ENCODE peak calls at places on chromosomes 6 and 20, in eight cellular contexts. One of them, this sample, is unnamed.
A peak's percentile ranks its signal among the peaks of the same experiment; 100 is the strongest.

GRCh38 chr6:127971945-127972391 is 71.1 kb upstream of the THEMIS start:
- DNase-seq in fibroblast of the aortic adventitia: peak; percentile 71
- DNase-seq in cardiac muscle cell: peak; percentile 39
- DNase-seq in pancreas: no peak
- DNase-seq in uterus: no peak
- DNase-seq in BJ: peak; percentile 67
- DNase-seq in AG04450: peak; percentile 11
- DNase-seq in neural crest cell: no peak
- DNase-seq in this sample: no peak

GRCh38 chr6:108653864-108654402 is 93.2 kb downstream of the FOXO3 start:
- DNase-seq in AG04450: no peak
- DNase-seq in uterus: peak; percentile 69
- DNase-seq in neural crest cell: no peak
- DNase-seq in pancreas: no peak
- DNase-seq in BJ: no peak
- DNase-seq in fibroblast of the aortic adventitia: peak; percentile 70
- DNase-seq in cardiac muscle cell: peak; percentile 84
- DNase-seq in this sample: no peak

GRCh38 chr6:121780325-121781313 is 345.2 kb downstream of the GJA1 start:
- DNase-seq in cardiac muscle cell: peak; percentile 96
- DNase-seq in fibroblast of the aortic adventitia: peak; percentile 96
- DNase-seq in AG04450: peak; percentile 74
- DNase-seq in uterus: peak; percentile 80
- DNase-seq in pancreas: peak; percentile 34
- DNase-seq in neural crest cell: no peak
- DNase-seq in BJ: peak; percentile 81
- DNase-seq in this sample: no peak

GRCh38 chr6:70669133-70669532 is 1.4 kb downstream of the SMAP1 start:
- DNase-seq in neural crest cell: no peak
- DNase-seq in fibroblast of the aortic adventitia: peak; percentile 14
- DNase-seq in cardiac muscle cell: no peak
- DNase-seq in BJ: no peak
- DNase-seq in uterus: no peak
- DNase-seq in AG04450: no peak
- DNase-seq in pancreas: no peak
- DNase-seq in this sample: no peak

GRCh38 chr6:35417979-35418661 is 34.0 kb upstream of the FANCE start:
- DNase-seq in AG04450: no peak
- DNase-seq in BJ: no peak
- DNase-seq in neural crest cell: no peak
- DNase-seq in uterus: no peak
- DNase-seq in fibroblast of the aortic adventitia: no peak
- DNase-seq in pancreas: no peak
- DNase-seq in cardiac muscle cell: no peak
- DNase-seq in this sample: no peak

GRCh38 chr6:156658596-156659316 is 118.4 kb upstream of the ARID1B start:
- DNase-seq in BJ: no peak
- DNase-seq in uterus: no peak
- DNase-seq in AG04450: no peak
- DNase-seq in fibroblast of the aortic adventitia: peak; percentile 25
- DNase-seq in neural crest cell: no peak
- DNase-seq in pancreas: no peak
- DNase-seq in cardiac muscle cell: peak; percentile 55
- DNase-seq in this sample: no peak

GRCh38 chr6:53666271-53666626 is 693 bp upstream of the KLHL31 start:
- DNase-seq in BJ: no peak
- DNase-seq in neural crest cell: no peak
- DNase-seq in pancreas: no peak
- DNase-seq in AG04450: no peak
- DNase-seq in fibroblast of the aortic adventitia: no peak
- DNase-seq in cardiac muscle cell: no peak
- DNase-seq in uterus: no peak
- DNase-seq in this sample: no peak

GRCh38 chr6:32107447-32107846 is 1.7 kb downstream of the TNXB start:
- DNase-seq in BJ: no peak
- DNase-seq in uterus: no peak
- DNase-seq in fibroblast of the aortic adventitia: peak; percentile 64
- DNase-seq in pancreas: no peak
- DNase-seq in cardiac muscle cell: peak; percentile 58
- DNase-seq in neural crest cell: no peak
- DNase-seq in AG04450: no peak
- DNase-seq in this sample: no peak

GRCh38 chr6:91181416-91181815 is 594.5 kb upstream of the MAP3K7 start:
- DNase-seq in neural crest cell: no peak
- DNase-seq in cardiac muscle cell: no peak
- DNase-seq in AG04450: no peak
- DNase-seq in fibroblast of the aortic adventitia: no peak
- DNase-seq in BJ: no peak
- DNase-seq in uterus: no peak
- DNase-seq in pancreas: no peak
- DNase-seq in this sample: no peak

GRCh38 chr20:39893013-39893685 is 795.9 kb downstream of the MAFB start:
- DNase-seq in fibroblast of the aortic adventitia: no peak
- DNase-seq in BJ: peak; percentile 60
- DNase-seq in uterus: no peak
- DNase-seq in neural crest cell: no peak
- DNase-seq in AG04450: peak; percentile 60
- DNase-seq in cardiac muscle cell: no peak
- DNase-seq in pancreas: no peak
- DNase-seq in this sample: no peak

GRCh38 chr20:49674383-49675352 is 39.0 kb downstream of the B4GALT5 start:
- DNase-seq in fibroblast of the aortic adventitia: peak; percentile 82
- DNase-seq in neural crest cell: no peak
- DNase-seq in pancreas: no peak
- DNase-seq in uterus: no peak
- DNase-seq in cardiac muscle cell: peak; percentile 57
- DNase-seq in AG04450: no peak
- DNase-seq in BJ: no peak
- DNase-seq in this sample: no peak

GRCh38 chr6:89281779-89282246 is 33.3 kb downstream of the GABRR2 start:
- DNase-seq in neural crest cell: peak; percentile 25
- DNase-seq in fibroblast of the aortic adventitia: peak; percentile 16
- DNase-seq in BJ: no peak
- DNase-seq in AG04450: no peak
- DNase-seq in pancreas: no peak
- DNase-seq in cardiac muscle cell: peak; percentile 47
- DNase-seq in uterus: no peak
- DNase-seq in this sample: peak; percentile 45

GRCh38 chr20:58623579-58624473 is 27.3 kb upstream of the STX16 start:
- DNase-seq in cardiac muscle cell: peak; percentile 94
- DNase-seq in AG04450: peak; percentile 85
- DNase-seq in BJ: peak; percentile 74
- DNase-seq in fibroblast of the aortic adventitia: peak; percentile 89
- DNase-seq in neural crest cell: peak; percentile 23
- DNase-seq in uterus: peak; percentile 87
- DNase-seq in pancreas: no peak
- DNase-seq in this sample: no peak

GRCh38 chr20:50579511-50579910 is 69.3 kb downstream of the PTPN1 start:
- DNase-seq in pancreas: no peak
- DNase-seq in cardiac muscle cell: no peak
- DNase-seq in neural crest cell: no peak
- DNase-seq in fibroblast of the aortic adventitia: no peak
- DNase-seq in AG04450: no peak
- DNase-seq in uterus: no peak
- DNase-seq in BJ: no peak
- DNase-seq in this sample: no peak

GRCh38 chr20:8940311-8940710 is 128.6 kb upstream of the PLCB4 start:
- DNase-seq in AG04450: no peak
- DNase-seq in fibroblast of the aortic adventitia: no peak
- DNase-seq in pancreas: no peak
- DNase-seq in uterus: no peak
- DNase-seq in BJ: no peak
- DNase-seq in neural crest cell: no peak
- DNase-seq in cardiac muscle cell: no peak
- DNase-seq in this sample: no peak

GRCh38 chr6:71510057-71510713 is 221.6 kb downstream of the OGFRL1 start:
- DNase-seq in cardiac muscle cell: peak; percentile 80
- DNase-seq in neural crest cell: no peak
- DNase-seq in pancreas: no peak
- DNase-seq in BJ: peak; percentile 35
- DNase-seq in uterus: peak; percentile 30
- DNase-seq in fibroblast of the aortic adventitia: peak; percentile 87
- DNase-seq in AG04450: peak; percentile 55
- DNase-seq in this sample: peak; percentile 58

GRCh38 chr6:72622094-72622540 is 253 bp downstream of the KCNQ5 start:
- DNase-seq in uterus: no peak
- DNase-seq in BJ: no peak
- DNase-seq in neural crest cell: peak; percentile 46
- DNase-seq in cardiac muscle cell: peak; percentile 51
- DNase-seq in pancreas: peak; percentile 77
- DNase-seq in fibroblast of the aortic adventitia: peak; percentile 16
- DNase-seq in AG04450: no peak
- DNase-seq in this sample: peak; percentile 52

GRCh38 chr20:43198607-43199006 is 8.9 kb upstream of the PTPRT start:
- DNase-seq in AG04450: no peak
- DNase-seq in fibroblast of the aortic adventitia: no peak
- DNase-seq in pancreas: no peak
- DNase-seq in cardiac muscle cell: no peak
- DNase-seq in uterus: no peak
- DNase-seq in BJ: no peak
- DNase-seq in neural crest cell: no peak
- DNase-seq in this sample: no peak

GRCh38 chr6:75880305-75880704 is 131.3 kb downstream of the MYO6 start:
- DNase-seq in BJ: no peak
- DNase-seq in pancreas: no peak
- DNase-seq in AG04450: no peak
- DNase-seq in neural crest cell: no peak
- DNase-seq in cardiac muscle cell: no peak
- DNase-seq in uterus: no peak
- DNase-seq in fibroblast of the aortic adventitia: no peak
- DNase-seq in this sample: no peak

GRCh38 chr6:100347901-100348550 is 116.7 kb downstream of the SIM1 start:
- DNase-seq in AG04450: peak; percentile 33
- DNase-seq in BJ: no peak
- DNase-seq in neural crest cell: no peak
- DNase-seq in pancreas: no peak
- DNase-seq in fibroblast of the aortic adventitia: peak; percentile 68
- DNase-seq in uterus: no peak
- DNase-seq in cardiac muscle cell: peak; percentile 69
- DNase-seq in this sample: no peak

GRCh38 chr6:354631-355280 is 36.8 kb upstream of the IRF4 start:
- DNase-seq in uterus: no peak
- DNase-seq in BJ: no peak
- DNase-seq in pancreas: no peak
- DNase-seq in AG04450: no peak
- DNase-seq in cardiac muscle cell: no peak
- DNase-seq in neural crest cell: no peak
- DNase-seq in fibroblast of the aortic adventitia: no peak
- DNase-seq in this sample: no peak

GRCh38 chr20:14829897-14830296 is 492.5 kb upstream of the FLRT3 start:
- DNase-seq in cardiac muscle cell: no peak
- DNase-seq in neural crest cell: no peak
- DNase-seq in BJ: no peak
- DNase-seq in uterus: no peak
- DNase-seq in pancreas: no peak
- DNase-seq in fibroblast of the aortic adventitia: no peak
- DNase-seq in AG04450: no peak
- DNase-seq in this sample: no peak

GRCh38 chr6:33633462-33634158 is 12.5 kb downstream of the ITPR3 start:
- DNase-seq in pancreas: peak; percentile 82
- DNase-seq in BJ: no peak
- DNase-seq in AG04450: no peak
- DNase-seq in neural crest cell: no peak
- DNase-seq in fibroblast of the aortic adventitia: peak; percentile 63
- DNase-seq in uterus: peak; percentile 58
- DNase-seq in cardiac muscle cell: peak; percentile 76
- DNase-seq in this sample: peak; percentile 54

GRCh38 chr20:56442381-56443365 is 25.8 kb upstream of the RTF2 start:
- DNase-seq in uterus: no peak
- DNase-seq in AG04450: no peak
- DNase-seq in BJ: no peak
- DNase-seq in cardiac muscle cell: peak; percentile 28
- DNase-seq in neural crest cell: no peak
- DNase-seq in pancreas: no peak
- DNase-seq in fibroblast of the aortic adventitia: peak; percentile 28
- DNase-seq in this sample: no peak
- TF ChIP-seq CTCF in uterus: no peak
- TF ChIP-seq CTCF in AG04450: no peak
- TF ChIP-seq CTCF in BJ: no peak
- TF ChIP-seq CTCF in cardiac muscle cell: no peak
- TF ChIP-seq CTCF in neural crest cell: no peak
- TF ChIP-seq CTCF in pancreas: no peak
- TF ChIP-seq CTCF in fibroblast of the aortic adventitia: no peak
- TF ChIP-seq CTCF in this sample: no peak

GRCh38 chr6:167650730-167651129 is 176.0 kb upstream of the AFDN start:
- DNase-seq in fibroblast of the aortic adventitia: no peak
- DNase-seq in neural crest cell: no peak
- DNase-seq in AG04450: no peak
- DNase-seq in pancreas: no peak
- DNase-seq in uterus: no peak
- DNase-seq in cardiac muscle cell: no peak
- DNase-seq in BJ: no peak
- DNase-seq in this sample: no peak
- TF ChIP-seq CTCF in fibroblast of the aortic adventitia: no peak
- TF ChIP-seq CTCF in neural crest cell: no peak
- TF ChIP-seq CTCF in AG04450: no peak
- TF ChIP-seq CTCF in pancreas: no peak
- TF ChIP-seq CTCF in uterus: no peak
- TF ChIP-seq CTCF in cardiac muscle cell: no peak
- TF ChIP-seq CTCF in BJ: no peak
- TF ChIP-seq CTCF in this sample: no peak

DNA sequence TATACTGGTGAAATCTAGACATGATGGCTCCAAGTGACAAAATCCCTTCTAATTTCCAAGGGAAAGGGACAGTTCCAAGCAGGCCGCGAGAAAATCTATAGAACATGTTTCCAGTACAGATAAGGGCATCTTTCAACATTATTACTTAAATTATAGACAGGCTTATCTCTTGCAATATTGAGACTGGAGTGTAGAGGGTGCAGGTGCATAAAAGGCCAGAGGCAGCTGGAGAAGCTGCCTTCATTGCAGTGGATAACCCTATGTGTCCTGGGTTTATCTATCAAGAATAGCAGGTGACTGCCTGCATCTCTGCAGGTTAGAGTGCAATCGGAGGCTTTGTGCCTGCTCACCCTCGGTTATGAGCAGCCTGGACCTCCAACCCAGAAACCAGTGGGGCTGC is 28.7 kb upstream of the ECI2 start:
- DNase-seq in pancreas: no peak
- DNase-seq in AG04450: no peak
- DNase-seq in neural crest cell: no peak
- DNase-seq in uterus: no peak
- DNase-seq in fibroblast of the aortic adventitia: no peak
- DNase-seq in BJ: no peak
- DNase-seq in cardiac muscle cell: no peak
- DNase-seq in this sample: no peak
- TF ChIP-seq CTCF in pancreas: no peak
- TF ChIP-seq CTCF in AG04450: no peak
- TF ChIP-seq CTCF in neural crest cell: no peak
- TF ChIP-seq CTCF in uterus: no peak
- TF ChIP-seq CTCF in fibroblast of the aortic adventitia: no peak
- TF ChIP-seq CTCF in BJ: no peak
- TF ChIP-seq CTCF in cardiac muscle cell: no peak
- TF ChIP-seq CTCF in this sample: no peak

DNA sequence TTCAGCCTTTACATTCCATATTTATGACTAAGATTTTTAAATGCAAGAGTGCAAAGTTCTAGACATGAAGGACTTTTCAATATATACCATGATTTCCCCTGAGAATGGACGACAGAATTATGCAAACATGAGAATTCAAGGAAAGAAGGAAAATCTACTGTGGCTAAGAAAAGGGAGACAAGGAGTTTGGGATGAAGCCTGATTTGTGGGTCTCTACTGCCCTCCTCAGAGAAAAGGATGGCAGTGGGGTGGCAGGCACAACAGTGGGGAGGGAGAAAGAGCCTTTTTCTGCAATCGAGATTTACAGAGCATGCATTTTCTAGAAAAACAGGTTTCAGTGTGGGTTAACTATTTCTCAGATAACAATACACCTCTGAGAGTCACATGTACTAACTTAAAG is 466.9 kb upstream of the NRSN1 start:
- DNase-seq in fibroblast of the aortic adventitia: no peak
- DNase-seq in cardiac muscle cell: peak; percentile 29
- DNase-seq in neural crest cell: peak; percentile 32
- DNase-seq in BJ: no peak
- DNase-seq in uterus: no peak
- DNase-seq in AG04450: no peak
- DNase-seq in pancreas: no peak
- DNase-seq in this sample: peak; percentile 53
- TF ChIP-seq CTCF in fibroblast of the aortic adventitia: no peak
- TF ChIP-seq CTCF in cardiac muscle cell: peak; percentile 44
- TF ChIP-seq CTCF in neural crest cell: peak; percentile 77
- TF ChIP-seq CTCF in BJ: no peak
- TF ChIP-seq CTCF in uterus: peak; percentile 6
- TF ChIP-seq CTCF in AG04450: peak; percentile 36
- TF ChIP-seq CTCF in pancreas: no peak
- TF ChIP-seq CTCF in this sample: no peak

This sample was measured in endothelial cell.